ENCODE peak calls at places on chromosomes 12 and 14, in six cellular contexts. One of them, this sample, is unnamed.

GRCh38 chr14:61578745-61579144 is 116.6 kb upstream of the HIF1A start:
- DNase-seq in uterus: no peak
- DNase-seq in cardiac muscle cell: peak; percentile 73
- DNase-seq in tibial nerve: no peak
- DNase-seq in GM23338: no peak
- DNase-seq in GM23248: peak; percentile 17
- DNase-seq in this sample: peak; percentile 74

GRCh38 chr12:77720258-77720657 is 110.4 kb upstream of the NAV3 start:
- DNase-seq in GM23338: peak; percentile 24
- DNase-seq in cardiac muscle cell: no peak
- DNase-seq in tibial nerve: no peak
- DNase-seq in GM23248: peak; percentile 22
- DNase-seq in uterus: no peak
- DNase-seq in this sample: no peak

GRCh38 chr14:24297190-24297964 is 2.2 kb downstream of the DHRS1 start:
- DNase-seq in uterus: no peak
- DNase-seq in GM23338: peak; percentile 84
- DNase-seq in tibial nerve: no peak
- DNase-seq in GM23248: peak; percentile 38
- DNase-seq in cardiac muscle cell: peak; percentile 13
- DNase-seq in this sample: peak; percentile 31

GRCh38 chr12:69287556-69287955 is 48.2 kb downstream of the CPSF6 start:
- DNase-seq in GM23248: no peak
- DNase-seq in GM23338: no peak
- DNase-seq in tibial nerve: no peak
- DNase-seq in cardiac muscle cell: no peak
- DNase-seq in uterus: no peak
- DNase-seq in this sample: no peak

GRCh38 chr14:55715889-55716288 is 135.9 kb downstream of the KTN1 start:
- DNase-seq in uterus: peak; percentile 37
- DNase-seq in GM23248: peak; percentile 96
- DNase-seq in cardiac muscle cell: peak; percentile 84
- DNase-seq in GM23338: no peak
- DNase-seq in tibial nerve: peak; percentile 82
- DNase-seq in this sample: peak; percentile 84

GRCh38 chr12:112967306-112967705 is 11.0 kb upstream of the OAS2 start:
- DNase-seq in cardiac muscle cell: no peak
- DNase-seq in tibial nerve: no peak
- DNase-seq in GM23338: no peak
- DNase-seq in GM23248: no peak
- DNase-seq in uterus: no peak
- DNase-seq in this sample: no peak

GRCh38 chr14:71754422-71755095 is 177.7 kb upstream of the RGS6 start:
- DNase-seq in uterus: no peak
- DNase-seq in cardiac muscle cell: no peak
- DNase-seq in GM23338: peak; percentile 45
- DNase-seq in GM23248: no peak
- DNase-seq in tibial nerve: no peak
- DNase-seq in this sample: no peak

GRCh38 chr12:57844725-57845477 is 1.6 kb downstream of the CTDSP2 start:
- DNase-seq in tibial nerve: peak; percentile 84
- DNase-seq in cardiac muscle cell: peak; percentile 92
- DNase-seq in uterus: peak; percentile 86
- DNase-seq in GM23338: peak; percentile 82
- DNase-seq in GM23248: peak; percentile 93
- DNase-seq in this sample: peak; percentile 89

GRCh38 chr14:101353422-101353821 is 207.9 kb upstream of the DIO3 start:
- DNase-seq in tibial nerve: no peak
- DNase-seq in cardiac muscle cell: no peak
- DNase-seq in uterus: no peak
- DNase-seq in GM23248: no peak
- DNase-seq in GM23338: no peak
- DNase-seq in this sample: no peak

GRCh38 chr12:2997989-2998670 is 38.9 kb downstream of the TEAD4 start:
- DNase-seq in uterus: peak; percentile 49
- DNase-seq in cardiac muscle cell: no peak
- DNase-seq in tibial nerve: no peak
- DNase-seq in GM23338: peak; percentile 17
- DNase-seq in GM23248: peak; percentile 55
- DNase-seq in this sample: no peak

GRCh38 chr12:98745578-98746391 is 100.7 kb downstream of the APAF1 start:
- DNase-seq in uterus: peak; percentile 18
- DNase-seq in cardiac muscle cell: peak; percentile 42
- DNase-seq in tibial nerve: no peak
- DNase-seq in GM23248: peak; percentile 53
- DNase-seq in GM23338: peak; percentile 57
- DNase-seq in this sample: peak; percentile 67

GRCh38 chr12:125871811-125872594 is 806.8 kb downstream of the AACS start:
- DNase-seq in cardiac muscle cell: no peak
- DNase-seq in uterus: no peak
- DNase-seq in tibial nerve: no peak
- DNase-seq in GM23338: no peak
- DNase-seq in GM23248: no peak
- DNase-seq in this sample: no peak

GRCh38 chr14:61102549-61103466 is 121.8 kb downstream of the SLC38A6 start:
- DNase-seq in GM23338: no peak
- DNase-seq in GM23248: peak; percentile 2
- DNase-seq in tibial nerve: no peak
- DNase-seq in uterus: no peak
- DNase-seq in cardiac muscle cell: no peak
- DNase-seq in this sample: no peak

GRCh38 chr12:95942106-95942531 is 295 bp downstream of the CCDC38 start:
- DNase-seq in cardiac muscle cell: no peak
- DNase-seq in GM23248: peak; percentile 31
- DNase-seq in tibial nerve: no peak
- DNase-seq in uterus: no peak
- DNase-seq in GM23338: peak; percentile 80
- DNase-seq in this sample: peak; percentile 23

DNA sequence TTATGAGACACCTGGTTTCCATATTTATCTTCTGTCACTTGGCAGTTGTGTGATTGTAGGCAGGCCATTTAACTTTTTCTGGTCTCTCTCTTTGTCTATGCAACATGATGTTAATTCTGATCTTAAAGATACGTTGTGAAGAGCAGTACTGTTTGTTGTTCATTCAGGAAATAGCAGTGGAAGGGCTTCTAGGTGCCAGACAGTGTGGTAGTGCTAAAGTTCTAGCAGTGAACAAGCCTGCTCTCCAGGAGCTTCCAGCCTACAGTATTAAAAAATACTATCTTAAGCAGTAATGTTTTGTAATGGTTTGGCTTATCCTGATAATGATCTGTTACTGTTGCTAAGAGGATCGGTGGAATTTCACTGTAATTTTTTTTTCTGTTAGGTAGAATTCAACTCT is 15.2 kb downstream of the NAA30 start:
- DNase-seq in tibial nerve: no peak
- DNase-seq in GM23338: no peak
- DNase-seq in GM23248: no peak
- DNase-seq in uterus: no peak
- DNase-seq in cardiac muscle cell: no peak
- DNase-seq in this sample: no peak
- H3K4me1 ChIP-seq in tibial nerve: peaks cover 7% of the 10 kb centered on the region
- H3K4me1 ChIP-seq in GM23338: no peaks in the 10 kb centered on the region
- H3K4me1 ChIP-seq in GM23248: peaks cover 18% of the 10 kb centered on the region
- H3K4me1 ChIP-seq in uterus: no peaks in the 10 kb centered on the region
- H3K4me1 ChIP-seq in cardiac muscle cell: no peaks in the 10 kb centered on the region
- H3K4me1 ChIP-seq in this sample: peaks cover 21% of the 10 kb centered on the region

GRCh38 chr14:75981826-75982723 is at the start of gene TGFB3:
- DNase-seq in tibial nerve: peak; percentile 87
- DNase-seq in cardiac muscle cell: peak; percentile 96
- DNase-seq in GM23248: peak; percentile 92
- DNase-seq in GM23338: peak; percentile 88
- DNase-seq in uterus: peak; percentile 91
- DNase-seq in this sample: peak; percentile 93

GRCh38 chr14:75979641-75980422 is 2.0 kb downstream of the TGFB3 start:
- DNase-seq in GM23338: no peak
- DNase-seq in tibial nerve: peak; percentile 15
- DNase-seq in GM23248: peak; percentile 37
- DNase-seq in uterus: peak; percentile 52
- DNase-seq in cardiac muscle cell: peak; percentile 40
- DNase-seq in this sample: no peak

GRCh38 chr14:75981426-75981825 is 369 bp downstream of the TGFB3 start:
- DNase-seq in cardiac muscle cell: no peak
- DNase-seq in uterus: peak; percentile 29
- DNase-seq in tibial nerve: no peak
- DNase-seq in GM23338: peak; percentile 61
- DNase-seq in GM23248: no peak
- DNase-seq in this sample: no peak

GRCh38 chr14:75979071-75979571 is 2.7 kb downstream of the TGFB3 start:
- DNase-seq in uterus: peak; percentile 56
- DNase-seq in cardiac muscle cell: peak; percentile 66
- DNase-seq in GM23248: peak; percentile 66
- DNase-seq in tibial nerve: peak; percentile 24
- DNase-seq in GM23338: peak; percentile 76
- DNase-seq in this sample: peak; percentile 56

DNA sequence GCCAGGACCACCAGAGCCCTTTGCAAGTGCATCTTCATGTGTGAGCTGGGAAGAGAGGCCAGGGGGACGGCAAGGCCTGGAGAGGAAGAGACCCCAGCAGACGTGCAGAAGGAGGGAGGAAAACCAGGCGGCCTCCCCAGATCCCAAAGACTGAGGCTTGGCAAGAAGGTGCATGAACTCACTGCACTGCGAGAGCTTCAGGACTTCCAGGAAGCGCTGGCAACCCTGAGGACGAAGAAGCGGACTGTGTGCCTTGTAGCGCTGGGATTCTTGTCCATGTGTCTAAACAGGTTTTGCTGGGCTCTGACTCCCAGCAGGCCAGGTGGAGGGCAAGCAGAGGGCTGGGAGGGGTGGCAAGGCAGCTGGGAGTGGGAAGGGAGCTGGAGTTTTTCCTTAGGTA is 939 bp downstream of the TGFB3 start:
- DNase-seq in GM23338: no peak
- DNase-seq in cardiac muscle cell: peak; percentile 40
- DNase-seq in uterus: peak; percentile 52
- DNase-seq in GM23248: peak; percentile 55
- DNase-seq in tibial nerve: no peak
- DNase-seq in this sample: no peak
- H3K4me1 ChIP-seq in GM23338: peaks cover 32% of the 10 kb centered on the region
- H3K4me1 ChIP-seq in cardiac muscle cell: peaks cover 22% of the 10 kb centered on the region
- H3K4me1 ChIP-seq in uterus: no peaks in the 10 kb centered on the region
- H3K4me1 ChIP-seq in GM23248: peaks cover 36% of the 10 kb centered on the region
- H3K4me1 ChIP-seq in tibial nerve: peaks cover 7% of the 10 kb centered on the region
- H3K4me1 ChIP-seq in this sample: peaks cover 39% of the 10 kb centered on the region

DNA sequence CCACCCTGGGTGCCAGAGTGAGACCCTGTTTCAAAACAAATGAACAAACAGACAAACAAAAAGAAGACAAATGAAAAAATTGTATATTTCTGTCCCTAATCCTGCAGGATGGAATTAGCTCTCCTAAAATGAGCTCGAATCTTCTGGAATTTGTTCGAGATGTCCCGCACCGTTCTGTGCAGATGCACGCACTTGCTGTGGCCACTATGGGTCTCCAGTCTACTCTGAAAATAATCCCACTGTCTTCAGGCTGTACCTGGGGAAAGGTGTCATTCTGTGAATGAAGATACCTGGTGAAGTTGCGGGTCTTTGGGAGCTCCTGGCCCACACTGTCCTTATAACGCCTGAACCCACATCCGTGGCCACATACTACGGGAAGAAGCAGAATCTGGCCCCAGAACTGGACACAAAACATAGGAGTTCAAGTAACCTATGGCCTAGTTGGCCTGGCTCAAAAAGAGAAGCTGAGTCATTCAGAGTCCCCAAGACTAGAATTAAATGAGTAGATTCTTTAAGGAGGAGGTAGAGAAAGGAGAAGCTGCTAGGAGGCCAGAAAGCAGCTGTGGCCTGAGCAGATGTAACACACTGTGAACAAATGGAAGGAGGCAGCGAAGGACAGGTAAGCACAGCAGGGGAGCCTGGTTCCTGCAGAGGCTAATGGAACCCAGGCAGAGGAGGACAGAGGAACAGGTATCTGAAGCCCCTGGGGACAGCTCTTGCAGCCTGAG is 108.6 kb downstream of the FOXN3 start:
- DNase-seq in cardiac muscle cell: peak; percentile 40
- DNase-seq in uterus: no peak
- DNase-seq in GM23338: no peak
- DNase-seq in tibial nerve: no peak
- DNase-seq in GM23248: peak; percentile 55
- DNase-seq in this sample: peak; percentile 17
- H3K4me1 ChIP-seq in cardiac muscle cell: peaks cover 27% of the 10 kb centered on the region
- H3K4me1 ChIP-seq in uterus: peaks cover 4% of the 10 kb centered on the region
- H3K4me1 ChIP-seq in GM23338: peaks cover 74% of the 10 kb centered on the region
- H3K4me1 ChIP-seq in tibial nerve: peaks cover 32% of the 10 kb centered on the region
- H3K4me1 ChIP-seq in GM23248: peaks cover 35% of the 10 kb centered on the region
- H3K4me1 ChIP-seq in this sample: peaks cover 40% of the 10 kb centered on the region

DNA sequence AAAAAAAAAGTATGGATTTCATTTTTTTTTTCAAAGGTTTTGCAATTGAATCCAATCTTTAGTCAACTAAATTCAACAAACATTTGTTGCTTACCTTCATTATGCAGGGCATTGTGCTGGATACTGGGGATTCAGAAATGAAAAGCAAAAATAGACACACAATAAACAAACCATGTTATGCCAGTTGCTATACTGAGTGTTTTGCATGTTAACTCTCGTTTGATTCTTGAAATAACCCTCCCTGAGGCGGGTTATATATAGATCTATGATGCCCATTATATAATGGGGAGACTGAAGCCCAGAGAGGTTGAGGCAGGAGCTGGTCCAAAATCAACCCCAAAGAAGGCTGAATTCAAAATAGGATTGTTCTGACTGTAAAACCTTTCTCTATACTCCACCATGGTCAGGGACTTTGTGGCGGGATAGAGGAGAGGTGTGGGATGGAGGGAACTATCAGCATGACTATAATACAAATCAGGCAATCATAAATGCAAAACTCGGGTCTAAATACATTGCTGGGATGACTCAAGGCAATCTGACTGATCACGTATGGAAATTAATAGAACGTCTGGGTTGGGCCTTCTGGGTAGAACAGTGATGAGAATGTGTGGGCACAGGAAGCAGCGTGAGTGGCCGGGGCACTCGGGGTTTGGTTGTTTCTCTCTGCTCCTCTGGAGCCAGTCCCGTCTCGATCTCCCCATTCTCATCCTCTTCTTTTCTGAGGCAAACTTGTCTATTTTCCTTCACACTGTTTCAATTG is 485.6 kb downstream of the VRK1 start:
- DNase-seq in cardiac muscle cell: no peak
- DNase-seq in GM23248: no peak
- DNase-seq in tibial nerve: no peak
- DNase-seq in GM23338: no peak
- DNase-seq in uterus: no peak
- DNase-seq in this sample: no peak
- H3K4me1 ChIP-seq in cardiac muscle cell: no peaks in the 10 kb centered on the region
- H3K4me1 ChIP-seq in GM23248: no peaks in the 10 kb centered on the region
- H3K4me1 ChIP-seq in tibial nerve: no peaks in the 10 kb centered on the region
- H3K4me1 ChIP-seq in GM23338: peaks cover 12% of the 10 kb centered on the region
- H3K4me1 ChIP-seq in uterus: no peaks in the 10 kb centered on the region
- H3K4me1 ChIP-seq in this sample: no peaks in the 10 kb centered on the region

GRCh38 chr12:131494741-131495524 is 216.0 kb upstream of the SFSWAP start:
- DNase-seq in tibial nerve: no peak
- DNase-seq in GM23338: no peak
- DNase-seq in GM23248: no peak
- DNase-seq in uterus: no peak
- DNase-seq in cardiac muscle cell: no peak
- DNase-seq in this sample: no peak
- H3K4me1 ChIP-seq in tibial nerve: no peaks in the 10 kb centered on the region
- H3K4me1 ChIP-seq in GM23338: no peaks in the 10 kb centered on the region
- H3K4me1 ChIP-seq in GM23248: no peaks in the 10 kb centered on the region
- H3K4me1 ChIP-seq in uterus: no peaks in the 10 kb centered on the region
- H3K4me1 ChIP-seq in cardiac muscle cell: no peaks in the 10 kb centered on the region
- H3K4me1 ChIP-seq in this sample: peaks cover 10% of the 10 kb centered on the region

This sample was measured in adipocyte.